ENCODE peak calls at places on chromosome 1, in ten cellular contexts. One of them, this sample, is unnamed.
A peak's percentile ranks its signal among the peaks of the same experiment; 100 is the strongest.

GRCh38 chr1:19484793-19485361 is 462 bp downstream of the CAPZB start:
- DNase-seq in GM10248: no peak
- DNase-seq in H7: no peak
- DNase-seq in GM12892: no peak
- DNase-seq in activated CD4-positive, alpha-beta T cell treated with anti-CD3 and anti-CD28 coated beads, Interleukin-2, amount 50 U/mL, for 1 hour: no peak
- DNase-seq in stimulated activated CD4-positive, alpha-beta T cell treated with anti-CD3 and anti-CD28 coated beads, Interleukin-4, amount 100 ng/mL, for 1 hour: no peak
- DNase-seq in AG08396: peak; percentile 66
- DNase-seq in GM12865: no peak
- DNase-seq in RCC 7860: no peak
- DNase-seq in psoas muscle: no peak
- DNase-seq in this sample: peak; percentile 48

GRCh38 chr1:202565890-202566289 is 144.4 kb downstream of the SYT2 start:
- DNase-seq in GM10248: peak; percentile 46
- DNase-seq in H7: no peak
- DNase-seq in GM12892: no peak
- DNase-seq in activated CD4-positive, alpha-beta T cell treated with anti-CD3 and anti-CD28 coated beads, Interleukin-2, amount 50 U/mL, for 1 hour: no peak
- DNase-seq in stimulated activated CD4-positive, alpha-beta T cell treated with anti-CD3 and anti-CD28 coated beads, Interleukin-4, amount 100 ng/mL, for 1 hour: no peak
- DNase-seq in AG08396: no peak
- DNase-seq in GM12865: peak; percentile 85
- DNase-seq in RCC 7860: no peak
- DNase-seq in psoas muscle: no peak
- DNase-seq in this sample: no peak

GRCh38 chr1:224387302-224387912 is 30.7 kb downstream of the CNIH4 start:
- DNase-seq in GM10248: no peak
- DNase-seq in H7: no peak
- DNase-seq in GM12892: no peak
- DNase-seq in activated CD4-positive, alpha-beta T cell treated with anti-CD3 and anti-CD28 coated beads, Interleukin-2, amount 50 U/mL, for 1 hour: no peak
- DNase-seq in stimulated activated CD4-positive, alpha-beta T cell treated with anti-CD3 and anti-CD28 coated beads, Interleukin-4, amount 100 ng/mL, for 1 hour: no peak
- DNase-seq in AG08396: no peak
- DNase-seq in GM12865: no peak
- DNase-seq in RCC 7860: no peak
- DNase-seq in psoas muscle: no peak
- DNase-seq in this sample: no peak

GRCh38 chr1:169529068-169529642 is 43.4 kb upstream of the SLC19A2 start:
- DNase-seq in GM10248: no peak
- DNase-seq in H7: peak; percentile 19
- DNase-seq in GM12892: no peak
- DNase-seq in activated CD4-positive, alpha-beta T cell treated with anti-CD3 and anti-CD28 coated beads, Interleukin-2, amount 50 U/mL, for 1 hour: no peak
- DNase-seq in stimulated activated CD4-positive, alpha-beta T cell treated with anti-CD3 and anti-CD28 coated beads, Interleukin-4, amount 100 ng/mL, for 1 hour: no peak
- DNase-seq in AG08396: no peak
- DNase-seq in GM12865: peak; percentile 27
- DNase-seq in RCC 7860: peak; percentile 71
- DNase-seq in psoas muscle: no peak
- DNase-seq in this sample: no peak

GRCh38 chr1:232473319-232473718 is 156.6 kb downstream of the SIPA1L2 start:
- DNase-seq in GM10248: no peak
- DNase-seq in H7: no peak
- DNase-seq in GM12892: no peak
- DNase-seq in activated CD4-positive, alpha-beta T cell treated with anti-CD3 and anti-CD28 coated beads, Interleukin-2, amount 50 U/mL, for 1 hour: no peak
- DNase-seq in stimulated activated CD4-positive, alpha-beta T cell treated with anti-CD3 and anti-CD28 coated beads, Interleukin-4, amount 100 ng/mL, for 1 hour: no peak
- DNase-seq in AG08396: peak; percentile 40
- DNase-seq in GM12865: no peak
- DNase-seq in RCC 7860: peak; percentile 50
- DNase-seq in psoas muscle: peak; percentile 25
- DNase-seq in this sample: no peak

GRCh38 chr1:244221961-244222360 is 170.9 kb downstream of the ZBTB18 start:
- DNase-seq in GM10248: no peak
- DNase-seq in H7: no peak
- DNase-seq in GM12892: no peak
- DNase-seq in activated CD4-positive, alpha-beta T cell treated with anti-CD3 and anti-CD28 coated beads, Interleukin-2, amount 50 U/mL, for 1 hour: no peak
- DNase-seq in stimulated activated CD4-positive, alpha-beta T cell treated with anti-CD3 and anti-CD28 coated beads, Interleukin-4, amount 100 ng/mL, for 1 hour: no peak
- DNase-seq in AG08396: no peak
- DNase-seq in GM12865: no peak
- DNase-seq in RCC 7860: no peak
- DNase-seq in psoas muscle: no peak
- DNase-seq in this sample: no peak

GRCh38 chr1:172452536-172453159 is 8.8 kb upstream of the PIGC start:
- DNase-seq in GM10248: no peak
- DNase-seq in H7: no peak
- DNase-seq in GM12892: no peak
- DNase-seq in activated CD4-positive, alpha-beta T cell treated with anti-CD3 and anti-CD28 coated beads, Interleukin-2, amount 50 U/mL, for 1 hour: no peak
- DNase-seq in stimulated activated CD4-positive, alpha-beta T cell treated with anti-CD3 and anti-CD28 coated beads, Interleukin-4, amount 100 ng/mL, for 1 hour: no peak
- DNase-seq in AG08396: no peak
- DNase-seq in GM12865: no peak
- DNase-seq in RCC 7860: no peak
- DNase-seq in psoas muscle: no peak
- DNase-seq in this sample: no peak

GRCh38 chr1:205943245-205943644 is at the start of gene SLC26A9:
- DNase-seq in GM10248: no peak
- DNase-seq in H7: no peak
- DNase-seq in GM12892: no peak
- DNase-seq in activated CD4-positive, alpha-beta T cell treated with anti-CD3 and anti-CD28 coated beads, Interleukin-2, amount 50 U/mL, for 1 hour: no peak
- DNase-seq in stimulated activated CD4-positive, alpha-beta T cell treated with anti-CD3 and anti-CD28 coated beads, Interleukin-4, amount 100 ng/mL, for 1 hour: no peak
- DNase-seq in AG08396: no peak
- DNase-seq in GM12865: no peak
- DNase-seq in RCC 7860: no peak
- DNase-seq in psoas muscle: no peak
- DNase-seq in this sample: no peak

GRCh38 chr1:218592688-218593087 is 247.6 kb downstream of the TGFB2 start:
- DNase-seq in GM10248: no peak
- DNase-seq in H7: no peak
- DNase-seq in GM12892: no peak
- DNase-seq in activated CD4-positive, alpha-beta T cell treated with anti-CD3 and anti-CD28 coated beads, Interleukin-2, amount 50 U/mL, for 1 hour: no peak
- DNase-seq in stimulated activated CD4-positive, alpha-beta T cell treated with anti-CD3 and anti-CD28 coated beads, Interleukin-4, amount 100 ng/mL, for 1 hour: no peak
- DNase-seq in AG08396: no peak
- DNase-seq in GM12865: no peak
- DNase-seq in RCC 7860: peak; percentile 67
- DNase-seq in psoas muscle: no peak
- DNase-seq in this sample: no peak

GRCh38 chr1:207495816-207496792 is at the start of gene CR1:
- DNase-seq in GM10248: peak; percentile 43
- DNase-seq in H7: peak; percentile 52
- DNase-seq in GM12892: peak; percentile 42
- DNase-seq in activated CD4-positive, alpha-beta T cell treated with anti-CD3 and anti-CD28 coated beads, Interleukin-2, amount 50 U/mL, for 1 hour: peak; percentile 39
- DNase-seq in stimulated activated CD4-positive, alpha-beta T cell treated with anti-CD3 and anti-CD28 coated beads, Interleukin-4, amount 100 ng/mL, for 1 hour: peak; percentile 34
- DNase-seq in AG08396: no peak
- DNase-seq in GM12865: peak; percentile 59
- DNase-seq in RCC 7860: no peak
- DNase-seq in psoas muscle: peak; percentile 21
- DNase-seq in this sample: peak; percentile 51

GRCh38 chr1:160752926-160753325 is 13.9 kb downstream of the SLAMF7 start:
- DNase-seq in GM10248: no peak
- DNase-seq in H7: no peak
- DNase-seq in GM12892: no peak
- DNase-seq in activated CD4-positive, alpha-beta T cell treated with anti-CD3 and anti-CD28 coated beads, Interleukin-2, amount 50 U/mL, for 1 hour: no peak
- DNase-seq in stimulated activated CD4-positive, alpha-beta T cell treated with anti-CD3 and anti-CD28 coated beads, Interleukin-4, amount 100 ng/mL, for 1 hour: no peak
- DNase-seq in AG08396: no peak
- DNase-seq in GM12865: no peak
- DNase-seq in RCC 7860: no peak
- DNase-seq in psoas muscle: no peak
- DNase-seq in this sample: no peak

GRCh38 chr1:4974981-4975685 is 320.7 kb downstream of the AJAP1 start:
- DNase-seq in GM10248: no peak
- DNase-seq in H7: no peak
- DNase-seq in GM12892: no peak
- DNase-seq in activated CD4-positive, alpha-beta T cell treated with anti-CD3 and anti-CD28 coated beads, Interleukin-2, amount 50 U/mL, for 1 hour: no peak
- DNase-seq in stimulated activated CD4-positive, alpha-beta T cell treated with anti-CD3 and anti-CD28 coated beads, Interleukin-4, amount 100 ng/mL, for 1 hour: no peak
- DNase-seq in AG08396: no peak
- DNase-seq in GM12865: no peak
- DNase-seq in RCC 7860: no peak
- DNase-seq in psoas muscle: no peak
- DNase-seq in this sample: no peak

GRCh38 chr1:32066489-32066873 is 6.3 kb upstream of the TMEM39B start:
- DNase-seq in GM10248: no peak
- DNase-seq in H7: no peak
- DNase-seq in GM12892: no peak
- DNase-seq in activated CD4-positive, alpha-beta T cell treated with anti-CD3 and anti-CD28 coated beads, Interleukin-2, amount 50 U/mL, for 1 hour: no peak
- DNase-seq in stimulated activated CD4-positive, alpha-beta T cell treated with anti-CD3 and anti-CD28 coated beads, Interleukin-4, amount 100 ng/mL, for 1 hour: no peak
- DNase-seq in AG08396: peak; percentile 29
- DNase-seq in GM12865: peak; percentile 35
- DNase-seq in RCC 7860: peak; percentile 79
- DNase-seq in psoas muscle: peak; percentile 29
- DNase-seq in this sample: no peak

GRCh38 chr1:155309423-155310021 is 856 bp downstream of the FDPS start:
- DNase-seq in GM10248: no peak
- DNase-seq in H7: no peak
- DNase-seq in GM12892: no peak
- DNase-seq in activated CD4-positive, alpha-beta T cell treated with anti-CD3 and anti-CD28 coated beads, Interleukin-2, amount 50 U/mL, for 1 hour: no peak
- DNase-seq in stimulated activated CD4-positive, alpha-beta T cell treated with anti-CD3 and anti-CD28 coated beads, Interleukin-4, amount 100 ng/mL, for 1 hour: no peak
- DNase-seq in AG08396: no peak
- DNase-seq in GM12865: no peak
- DNase-seq in RCC 7860: no peak
- DNase-seq in psoas muscle: no peak
- DNase-seq in this sample: peak; percentile 55

GRCh38 chr1:162373541-162374375 is 2.9 kb downstream of the SPATA46 start:
- DNase-seq in GM10248: no peak
- DNase-seq in H7: no peak
- DNase-seq in GM12892: no peak
- DNase-seq in activated CD4-positive, alpha-beta T cell treated with anti-CD3 and anti-CD28 coated beads, Interleukin-2, amount 50 U/mL, for 1 hour: no peak
- DNase-seq in stimulated activated CD4-positive, alpha-beta T cell treated with anti-CD3 and anti-CD28 coated beads, Interleukin-4, amount 100 ng/mL, for 1 hour: no peak
- DNase-seq in AG08396: peak; percentile 29
- DNase-seq in GM12865: no peak
- DNase-seq in RCC 7860: peak; percentile 85
- DNase-seq in psoas muscle: no peak
- DNase-seq in this sample: no peak

GRCh38 chr1:2529776-2530500 is at the start of gene HES5:
- DNase-seq in GM10248: no peak
- DNase-seq in H7: peak; percentile 92
- DNase-seq in GM12892: no peak
- DNase-seq in activated CD4-positive, alpha-beta T cell treated with anti-CD3 and anti-CD28 coated beads, Interleukin-2, amount 50 U/mL, for 1 hour: no peak
- DNase-seq in stimulated activated CD4-positive, alpha-beta T cell treated with anti-CD3 and anti-CD28 coated beads, Interleukin-4, amount 100 ng/mL, for 1 hour: no peak
- DNase-seq in AG08396: no peak
- DNase-seq in GM12865: no peak
- DNase-seq in RCC 7860: no peak
- DNase-seq in psoas muscle: no peak
- DNase-seq in this sample: peak; percentile 60

GRCh38 chr1:220137006-220137794 is 43.3 kb downstream of the IARS2 start:
- DNase-seq in GM10248: no peak
- DNase-seq in H7: no peak
- DNase-seq in GM12892: no peak
- DNase-seq in activated CD4-positive, alpha-beta T cell treated with anti-CD3 and anti-CD28 coated beads, Interleukin-2, amount 50 U/mL, for 1 hour: no peak
- DNase-seq in stimulated activated CD4-positive, alpha-beta T cell treated with anti-CD3 and anti-CD28 coated beads, Interleukin-4, amount 100 ng/mL, for 1 hour: no peak
- DNase-seq in AG08396: no peak
- DNase-seq in GM12865: no peak
- DNase-seq in RCC 7860: no peak
- DNase-seq in psoas muscle: no peak
- DNase-seq in this sample: no peak

GRCh38 chr1:232459087-232459486 is 170.8 kb downstream of the SIPA1L2 start:
- DNase-seq in GM10248: no peak
- DNase-seq in H7: no peak
- DNase-seq in GM12892: no peak
- DNase-seq in activated CD4-positive, alpha-beta T cell treated with anti-CD3 and anti-CD28 coated beads, Interleukin-2, amount 50 U/mL, for 1 hour: no peak
- DNase-seq in stimulated activated CD4-positive, alpha-beta T cell treated with anti-CD3 and anti-CD28 coated beads, Interleukin-4, amount 100 ng/mL, for 1 hour: no peak
- DNase-seq in AG08396: no peak
- DNase-seq in GM12865: no peak
- DNase-seq in RCC 7860: no peak
- DNase-seq in psoas muscle: no peak
- DNase-seq in this sample: no peak

GRCh38 chr1:70436617-70437236 is 25.7 kb downstream of the CTH start:
- DNase-seq in GM10248: no peak
- DNase-seq in H7: no peak
- DNase-seq in GM12892: no peak
- DNase-seq in activated CD4-positive, alpha-beta T cell treated with anti-CD3 and anti-CD28 coated beads, Interleukin-2, amount 50 U/mL, for 1 hour: no peak
- DNase-seq in stimulated activated CD4-positive, alpha-beta T cell treated with anti-CD3 and anti-CD28 coated beads, Interleukin-4, amount 100 ng/mL, for 1 hour: no peak
- DNase-seq in AG08396: peak; percentile 4
- DNase-seq in GM12865: no peak
- DNase-seq in RCC 7860: no peak
- DNase-seq in psoas muscle: no peak
- DNase-seq in this sample: no peak

GRCh38 chr1:233614743-233615521 is 1.0 kb downstream of the KCNK1 start:
- DNase-seq in GM10248: peak; percentile 41
- DNase-seq in H7: peak; percentile 59
- DNase-seq in GM12892: peak; percentile 36
- DNase-seq in activated CD4-positive, alpha-beta T cell treated with anti-CD3 and anti-CD28 coated beads, Interleukin-2, amount 50 U/mL, for 1 hour: no peak
- DNase-seq in stimulated activated CD4-positive, alpha-beta T cell treated with anti-CD3 and anti-CD28 coated beads, Interleukin-4, amount 100 ng/mL, for 1 hour: no peak
- DNase-seq in AG08396: no peak
- DNase-seq in GM12865: peak; percentile 83
- DNase-seq in RCC 7860: no peak
- DNase-seq in psoas muscle: no peak
- DNase-seq in this sample: no peak

GRCh38 chr1:160328171-160328570 is 14.9 kb downstream of the COPA start:
- DNase-seq in GM10248: no peak
- DNase-seq in H7: no peak
- DNase-seq in GM12892: no peak
- DNase-seq in activated CD4-positive, alpha-beta T cell treated with anti-CD3 and anti-CD28 coated beads, Interleukin-2, amount 50 U/mL, for 1 hour: no peak
- DNase-seq in stimulated activated CD4-positive, alpha-beta T cell treated with anti-CD3 and anti-CD28 coated beads, Interleukin-4, amount 100 ng/mL, for 1 hour: no peak
- DNase-seq in AG08396: no peak
- DNase-seq in GM12865: no peak
- DNase-seq in RCC 7860: no peak
- DNase-seq in psoas muscle: no peak
- DNase-seq in this sample: no peak

GRCh38 chr1:242401937-242402336 is 122.6 kb downstream of the PLD5 start:
- DNase-seq in GM10248: no peak
- DNase-seq in H7: no peak
- DNase-seq in GM12892: no peak
- DNase-seq in activated CD4-positive, alpha-beta T cell treated with anti-CD3 and anti-CD28 coated beads, Interleukin-2, amount 50 U/mL, for 1 hour: no peak
- DNase-seq in stimulated activated CD4-positive, alpha-beta T cell treated with anti-CD3 and anti-CD28 coated beads, Interleukin-4, amount 100 ng/mL, for 1 hour: no peak
- DNase-seq in AG08396: no peak
- DNase-seq in GM12865: no peak
- DNase-seq in RCC 7860: no peak
- DNase-seq in psoas muscle: no peak
- DNase-seq in this sample: no peak

GRCh38 chr1:17892225-17892624 is 137.1 kb downstream of the ACTL8 start:
- DNase-seq in GM10248: no peak
- DNase-seq in H7: no peak
- DNase-seq in GM12892: no peak
- DNase-seq in activated CD4-positive, alpha-beta T cell treated with anti-CD3 and anti-CD28 coated beads, Interleukin-2, amount 50 U/mL, for 1 hour: no peak
- DNase-seq in stimulated activated CD4-positive, alpha-beta T cell treated with anti-CD3 and anti-CD28 coated beads, Interleukin-4, amount 100 ng/mL, for 1 hour: no peak
- DNase-seq in AG08396: no peak
- DNase-seq in GM12865: no peak
- DNase-seq in RCC 7860: no peak
- DNase-seq in psoas muscle: no peak
- DNase-seq in this sample: peak; percentile 82

GRCh38 chr1:186577633-186578032 is 102.6 kb downstream of the PTGS2 start:
- DNase-seq in GM10248: no peak
- DNase-seq in H7: no peak
- DNase-seq in GM12892: no peak
- DNase-seq in activated CD4-positive, alpha-beta T cell treated with anti-CD3 and anti-CD28 coated beads, Interleukin-2, amount 50 U/mL, for 1 hour: no peak
- DNase-seq in stimulated activated CD4-positive, alpha-beta T cell treated with anti-CD3 and anti-CD28 coated beads, Interleukin-4, amount 100 ng/mL, for 1 hour: no peak
- DNase-seq in AG08396: no peak
- DNase-seq in GM12865: no peak
- DNase-seq in RCC 7860: no peak
- DNase-seq in psoas muscle: no peak
- DNase-seq in this sample: no peak

GRCh38 chr1:29592731-29593130 is 356.4 kb downstream of the PTPRU start:
- DNase-seq in GM10248: no peak
- DNase-seq in H7: peak; percentile 64
- DNase-seq in GM12892: no peak
- DNase-seq in activated CD4-positive, alpha-beta T cell treated with anti-CD3 and anti-CD28 coated beads, Interleukin-2, amount 50 U/mL, for 1 hour: no peak
- DNase-seq in stimulated activated CD4-positive, alpha-beta T cell treated with anti-CD3 and anti-CD28 coated beads, Interleukin-4, amount 100 ng/mL, for 1 hour: no peak
- DNase-seq in AG08396: no peak
- DNase-seq in GM12865: no peak
- DNase-seq in RCC 7860: no peak
- DNase-seq in psoas muscle: no peak
- DNase-seq in this sample: no peak

GRCh38 chr1:206579747-206580437 is 32.4 kb downstream of the EIF2D start:
- DNase-seq in GM10248: peak; percentile 83
- DNase-seq in H7: no peak
- DNase-seq in GM12892: peak; percentile 54
- DNase-seq in activated CD4-positive, alpha-beta T cell treated with anti-CD3 and anti-CD28 coated beads, Interleukin-2, amount 50 U/mL, for 1 hour: peak; percentile 83
- DNase-seq in stimulated activated CD4-positive, alpha-beta T cell treated with anti-CD3 and anti-CD28 coated beads, Interleukin-4, amount 100 ng/mL, for 1 hour: peak; percentile 72
- DNase-seq in AG08396: peak; percentile 28
- DNase-seq in GM12865: peak; percentile 92
- DNase-seq in RCC 7860: peak; percentile 84
- DNase-seq in psoas muscle: peak; percentile 82
- DNase-seq in this sample: peak; percentile 77

GRCh38 chr1:12127206-12127810 is 39.5 kb upstream of the TNFRSF1B start:
- DNase-seq in GM10248: no peak
- DNase-seq in H7: no peak
- DNase-seq in GM12892: no peak
- DNase-seq in activated CD4-positive, alpha-beta T cell treated with anti-CD3 and anti-CD28 coated beads, Interleukin-2, amount 50 U/mL, for 1 hour: no peak
- DNase-seq in stimulated activated CD4-positive, alpha-beta T cell treated with anti-CD3 and anti-CD28 coated beads, Interleukin-4, amount 100 ng/mL, for 1 hour: no peak
- DNase-seq in AG08396: no peak
- DNase-seq in GM12865: no peak
- DNase-seq in RCC 7860: no peak
- DNase-seq in psoas muscle: no peak
- DNase-seq in this sample: no peak

GRCh38 chr1:158509471-158510161 is 37.6 kb downstream of the OR10R2 start:
- DNase-seq in GM10248: no peak
- DNase-seq in H7: no peak
- DNase-seq in GM12892: no peak
- DNase-seq in activated CD4-positive, alpha-beta T cell treated with anti-CD3 and anti-CD28 coated beads, Interleukin-2, amount 50 U/mL, for 1 hour: no peak
- DNase-seq in stimulated activated CD4-positive, alpha-beta T cell treated with anti-CD3 and anti-CD28 coated beads, Interleukin-4, amount 100 ng/mL, for 1 hour: no peak
- DNase-seq in AG08396: no peak
- DNase-seq in GM12865: no peak
- DNase-seq in RCC 7860: no peak
- DNase-seq in psoas muscle: no peak
- DNase-seq in this sample: no peak